ENCODE peak calls at places on chromosomes 1 and 21, in eight cellular contexts. J, S, T, P, R, O, N and V are unnamed samples.

GRCh38 chr1:153922076-153922837 is 515 bp downstream of the GATAD2B start:
- DNase-seq in J (no peak), S (no peak), T (no peak), P (peak; percentile 76), R (no peak), O (peak; percentile 69), N (peak; percentile 88), V (no peak)

GRCh38 chr1:6623269-6623965 is 1.3 kb upstream of the THAP3 start:
- DNase-seq in J (no peak), S (no peak), T (no peak), P (no peak), R (no peak), O (no peak), N (no peak), V (no peak)

GRCh38 chr1:53896673-53897229 is 2.8 kb downstream of the DIO1 start:
- DNase-seq in J (peak; percentile 79), S (peak; percentile 87), T (no peak), P (peak; percentile 41), R (peak; percentile 87), O (no peak), N (no peak), V (no peak)

GRCh38 chr1:52152976-52153375 is 11.1 kb downstream of the ZFYVE9 start:
- DNase-seq in J (peak; percentile 15), S (peak; percentile 47), T (no peak), P (no peak), R (peak; percentile 19), O (no peak), N (no peak), V (no peak)

GRCh38 chr1:93438716-93439115 is 9.2 kb upstream of the FNBP1L start:
- DNase-seq in J (no peak), S (no peak), T (no peak), P (no peak), R (no peak), O (no peak), N (no peak), V (no peak)

GRCh38 chr1:180815188-180815587 is 97.5 kb upstream of the KIAA1614 start:
- DNase-seq in J (no peak), S (no peak), T (no peak), P (no peak), R (no peak), O (no peak), N (no peak), V (no peak)

GRCh38 chr1:204331847-204332487 is 27.8 kb downstream of the PLEKHA6 start:
- DNase-seq in J (no peak), S (no peak), T (no peak), P (no peak), R (no peak), O (no peak), N (no peak), V (no peak)

GRCh38 chr1:156534424-156535060 is 34.0 kb upstream of the MEF2D start:
- DNase-seq in J (no peak), S (no peak), T (no peak), P (no peak), R (no peak), O (no peak), N (no peak), V (no peak)

GRCh38 chr1:175152006-175152652 is 40.4 kb downstream of the KIAA0040 start:
- DNase-seq in J (peak; percentile 51), S (peak; percentile 22), T (peak; percentile 80), P (peak; percentile 59), R (peak; percentile 11), O (peak; percentile 82), N (peak; percentile 63), V (peak; percentile 58)

GRCh38 chr1:21652101-21652936 is 16.8 kb downstream of the RAP1GAP start:
- DNase-seq in J (no peak), S (no peak), T (no peak), P (no peak), R (no peak), O (no peak), N (no peak), V (no peak)

GRCh38 chr1:168135982-168136708 is 585 bp downstream of the GPR161 start:
- DNase-seq in J (peak; percentile 36), S (peak; percentile 17), T (no peak), P (peak; percentile 28), R (peak; percentile 11), O (peak; percentile 61), N (peak; percentile 46), V (peak; percentile 24)

GRCh38 chr1:218779341-218779831 is 394.3 kb upstream of the LYPLAL1 start:
- DNase-seq in J (no peak), S (peak; percentile 64), T (no peak), P (no peak), R (peak; percentile 68), O (no peak), N (no peak), V (no peak)

GRCh38 chr1:234992065-234992464 is 136.6 kb downstream of the TOMM20 start:
- DNase-seq in J (no peak), S (no peak), T (no peak), P (no peak), R (no peak), O (no peak), N (no peak), V (no peak)

GRCh38 chr1:211825990-211826389 is 4.6 kb downstream of the LPGAT1 start:
- DNase-seq in J (peak; percentile 55), S (peak; percentile 77), T (no peak), P (no peak), R (peak; percentile 81), O (no peak), N (no peak), V (no peak)

GRCh38 chr1:201229095-201229494 is 38.5 kb downstream of the IGFN1 start:
- DNase-seq in J (no peak), S (no peak), T (peak; percentile 45), P (no peak), R (no peak), O (no peak), N (no peak), V (no peak)

GRCh38 chr1:234402939-234403338 is 29.7 kb downstream of the COA6 start:
- DNase-seq in J (no peak), S (no peak), T (no peak), P (no peak), R (no peak), O (no peak), N (no peak), V (no peak)

GRCh38 chr1:8794605-8795004 is 22.8 kb downstream of the RERE start:
- DNase-seq in J (no peak), S (no peak), T (no peak), P (no peak), R (no peak), O (no peak), N (no peak), V (no peak)

GRCh38 chr1:147542549-147542857 is 1.2 kb downstream of the BCL9 start:
- DNase-seq in J (no peak), S (no peak), T (no peak), P (no peak), R (no peak), O (no peak), N (no peak), V (no peak)

GRCh38 chr1:31793086-31793485 is 22.7 kb downstream of the SPOCD1 start:
- DNase-seq in J (no peak), S (no peak), T (no peak), P (peak; percentile 16), R (no peak), O (no peak), N (no peak), V (peak; percentile 12)

GRCh38 chr1:6009120-6010040 is 17.2 kb upstream of the NPHP4 start:
- DNase-seq in J (peak; percentile 54), S (no peak), T (no peak), P (no peak), R (no peak), O (no peak), N (peak; percentile 2), V (no peak)

GRCh38 chr1:159972443-159973205 is 18.6 kb upstream of the SLAMF9 start:
- DNase-seq in J (no peak), S (no peak), T (peak; percentile 36), P (no peak), R (no peak), O (no peak), N (no peak), V (no peak)

GRCh38 chr21:36021251-36021837 is 39.0 kb downstream of the SETD4 start:
- DNase-seq in J (no peak), S (no peak), T (no peak), P (no peak), R (no peak), O (no peak), N (no peak), V (no peak)

GRCh38 chr1:22286491-22286890 is 143.6 kb upstream of the WNT4 start:
- DNase-seq in J (no peak), S (no peak), T (peak; percentile 41), P (no peak), R (no peak), O (no peak), N (no peak), V (no peak)

GRCh38 chr21:41247561-41247968 is 69.0 kb upstream of the FAM3B start:
- DNase-seq in J (peak; percentile 89), S (peak; percentile 76), T (no peak), P (no peak), R (peak; percentile 98), O (no peak), N (peak; percentile 39), V (no peak)

GRCh38 chr21:43323244-43324005 is 103.5 kb downstream of the SIK1 start:
- DNase-seq in J (no peak), S (no peak), T (no peak), P (peak; percentile 75), R (no peak), O (no peak), N (peak; percentile 93), V (no peak)

GRCh38 chr1:57017717-57018116 is 51.9 kb upstream of the C8B start:
- DNase-seq in J (peak; percentile 13), S (no peak), T (no peak), P (no peak), R (no peak), O (no peak), N (no peak), V (no peak)
- TF ChIP-seq CTCF in J (peak; percentile 40), S (peak; percentile 12), T (no peak), P (peak; percentile 40), R (peak; percentile 24), O (peak; percentile 30), N (no peak), V (no peak)

GRCh38 chr1:155030899-155031298 is 2.7 kb downstream of the DCST2 start:
- DNase-seq in J (no peak), S (no peak), T (no peak), P (no peak), R (no peak), O (no peak), N (no peak), V (no peak)
- TF ChIP-seq CTCF in J (no peak), S (no peak), T (no peak), P (no peak), R (no peak), O (no peak), N (no peak), V (no peak)

DNA sequence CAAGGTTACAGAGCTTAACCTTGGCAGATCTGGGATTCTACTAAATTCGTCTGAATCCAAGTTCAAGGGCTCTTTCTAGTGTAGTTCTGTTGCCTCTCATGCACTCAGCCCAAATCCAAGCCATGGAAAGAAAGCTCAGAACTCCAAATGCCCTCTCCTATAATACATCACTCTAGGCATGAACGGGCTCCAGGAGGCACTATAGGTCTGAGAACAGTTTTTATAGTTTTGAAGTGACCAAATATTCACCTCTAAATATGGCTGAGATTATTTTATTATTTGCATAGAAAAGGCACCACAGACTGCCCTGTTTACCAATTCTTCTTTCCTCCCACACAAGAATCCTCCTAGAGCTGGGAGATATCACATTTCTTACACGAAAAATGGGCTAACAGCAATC is 327.9 kb upstream of the BEND5 start:
- DNase-seq in J (no peak), S (no peak), T (no peak), P (no peak), R (peak; percentile 13), O (no peak), N (no peak), V (no peak)
- TF ChIP-seq CTCF in J (no peak), S (no peak), T (no peak), P (no peak), R (no peak), O (no peak), N (no peak), V (no peak)

GRCh38 chr1:111062081-111062480 is 77.8 kb downstream of the DRAM2 start:
- DNase-seq in J (no peak), S (no peak), T (no peak), P (no peak), R (no peak), O (no peak), N (no peak), V (no peak)
- TF ChIP-seq CTCF in J (no peak), S (no peak), T (no peak), P (no peak), R (no peak), O (no peak), N (no peak), V (no peak)